ENCODE peak calls at places on chromosomes 1 and 21, in ten cellular contexts. J, K, A, E, D, S, Z, O, G and U are unnamed samples.

GRCh38 chr1:52424757-52425265 is 20.4 kb downstream of the PRPF38A start:
- DNase-seq in S (no peak), G (no peak), J (no peak), D (no peak), O (no peak), E (peak; percentile 12), Z (no peak), A (no peak), K (peak; percentile 25), U (no peak)

GRCh38 chr1:10733967-10734366 is 62.5 kb downstream of the CASZ1 start:
- DNase-seq in S (no peak), G (no peak), Z (no peak), A (no peak), K (no peak), D (no peak), J (no peak), E (peak; percentile 26), O (no peak), U (no peak)

GRCh38 chr1:43067856-43068751 is 104.0 kb downstream of the EBNA1BP2 start:
- DNase-seq in K (no peak), S (no peak), Z (no peak), J (no peak), E (no peak), G (no peak), O (peak; percentile 44), D (peak; percentile 62), A (peak; percentile 17), U (no peak)

GRCh38 chr1:151934048-151934493 is 24.8 kb upstream of the THEM4 start:
- DNase-seq in K (peak; percentile 74), Z (no peak), J (no peak), O (peak; percentile 42), S (peak; percentile 59), E (peak; percentile 63), G (no peak), D (no peak), A (peak; percentile 58), U (no peak)

GRCh38 chr1:16075337-16076002 is 2.0 kb upstream of the FAM131C start:
- DNase-seq in D (peak; percentile 85), E (peak; percentile 62), O (no peak), G (peak; percentile 61), J (no peak), A (no peak), K (peak; percentile 58), S (no peak), Z (peak; percentile 90), U (peak; percentile 41)

GRCh38 chr1:200739499-200740290 is 1.0 kb downstream of the CAMSAP2 start:
- DNase-seq in G (peak; percentile 79), D (no peak), K (peak; percentile 40), O (no peak), E (no peak), A (peak; percentile 13), S (no peak), Z (peak; percentile 94), J (no peak), U (no peak)

GRCh38 chr1:152623203-152623844 is 421 bp upstream of the LCE3A start:
- DNase-seq in S (no peak), A (no peak), E (no peak), D (peak; percentile 54), K (no peak), O (peak; percentile 25), Z (no peak), G (no peak), J (no peak), U (no peak)

GRCh38 chr1:152115344-152115743 is at the start of gene TCHH:
- DNase-seq in E (no peak), D (no peak), A (no peak), O (no peak), K (no peak), J (no peak), S (no peak), Z (no peak), G (no peak), U (no peak)

GRCh38 chr1:151968058-151968457 is 25.6 kb downstream of the S100A10 start:
- DNase-seq in K (peak; percentile 75), E (peak; percentile 60), J (no peak), A (no peak), O (peak; percentile 25), Z (no peak), S (peak; percentile 70), D (no peak), G (no peak), U (no peak)

GRCh38 chr1:53585116-53585515 is 125.9 kb downstream of the DMRTB1 start:
- DNase-seq in O (no peak), K (peak; percentile 93), E (no peak), S (peak; percentile 66), Z (peak; percentile 21), J (no peak), D (no peak), G (no peak), A (no peak), U (no peak)

GRCh38 chr1:58884706-58885661 is 101.1 kb upstream of the JUN start:
- DNase-seq in A (no peak), G (no peak), D (peak; percentile 66), K (peak; percentile 24), Z (no peak), J (no peak), O (no peak), S (no peak), E (no peak), U (no peak)

GRCh38 chr1:39779821-39780220 is 8.7 kb upstream of the OXCT2 start:
- DNase-seq in J (no peak), A (no peak), G (no peak), Z (no peak), D (no peak), E (no peak), K (no peak), S (no peak), O (no peak), U (no peak)

GRCh38 chr1:226920446-226920894 is 19.6 kb upstream of the COQ8A start:
- DNase-seq in O (no peak), E (no peak), K (no peak), J (no peak), Z (peak; percentile 34), D (peak; percentile 70), G (no peak), S (no peak), A (no peak), U (no peak)

GRCh38 chr1:17615959-17616358 is 76.5 kb downstream of the ARHGEF10L start:
- DNase-seq in O (no peak), E (no peak), J (no peak), S (no peak), Z (no peak), D (no peak), K (no peak), G (no peak), A (no peak), U (no peak)

GRCh38 chr1:3345792-3346191 is 108.7 kb upstream of the ARHGEF16 start:
- DNase-seq in A (no peak), K (no peak), D (no peak), O (no peak), G (no peak), J (no peak), E (no peak), S (no peak), Z (no peak), U (no peak)

GRCh38 chr1:235873045-235873444 is 6.3 kb upstream of the LYST start:
- DNase-seq in J (no peak), E (no peak), Z (no peak), A (no peak), O (no peak), K (no peak), D (no peak), G (no peak), S (peak; percentile 45), U (no peak)

GRCh38 chr1:244370060-244370637 is 81.6 kb downstream of the ADSS2 start:
- DNase-seq in Z (no peak), K (no peak), D (no peak), J (no peak), E (no peak), S (no peak), A (no peak), O (no peak), G (no peak), U (no peak)

GRCh38 chr1:20478072-20478660 is 7.8 kb downstream of the CAMK2N1 start:
- DNase-seq in O (no peak), G (no peak), K (no peak), Z (no peak), S (no peak), D (no peak), J (no peak), E (no peak), A (no peak), U (no peak)

DNA sequence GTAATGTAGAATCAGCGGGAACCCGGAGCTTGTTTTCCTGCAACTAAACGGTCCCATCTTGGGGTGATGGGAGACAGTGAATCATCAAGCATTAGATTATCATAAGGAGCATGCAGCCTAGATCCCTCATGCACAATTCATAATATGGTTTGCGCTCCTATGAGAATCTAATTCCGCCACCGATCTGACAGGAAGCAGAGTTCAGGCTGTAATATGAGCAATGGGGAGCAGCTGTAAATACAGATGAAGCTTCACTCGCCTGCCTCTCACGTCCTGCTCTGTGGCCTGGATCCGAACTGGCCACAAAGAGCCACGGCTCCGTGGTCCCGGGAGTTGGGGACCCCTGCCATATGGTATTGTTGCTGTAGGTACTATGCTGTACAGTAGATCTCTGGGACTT is 1.6 kb downstream of the IFI44 start:
- DNase-seq in D (no peak), S (peak; percentile 34), O (no peak), E (no peak), G (no peak), J (peak; percentile 34), K (peak; percentile 51), Z (no peak), A (no peak), U (peak; percentile 56)
- H3K4me3 ChIP-seq in D (peak overlapping the region; percentile 21), S (peak overlapping the region; percentile 58), O (no peak overlapping the region), E (no peak overlapping the region), G (peak overlapping the region; percentile 40), J (peak overlapping the region; percentile 48), K (peak overlapping the region; percentile 25), Z (peak overlapping the region; percentile 45), A (no peak overlapping the region), U (peak overlapping the region; percentile 36)

GRCh38 chr1:107963009-107963408 is 2.0 kb downstream of the VAV3 start:
- DNase-seq in S (no peak), E (no peak), O (no peak), Z (no peak), A (no peak), J (no peak), K (no peak), G (no peak), D (no peak), U (no peak)
- H3K4me3 ChIP-seq in S (peak overlapping the region; percentile 88), E (no peak overlapping the region), O (no peak overlapping the region), Z (no peak overlapping the region), A (no peak overlapping the region), J (no peak overlapping the region), K (no peak overlapping the region), G (no peak overlapping the region), D (no peak overlapping the region), U (no peak overlapping the region)

DNA sequence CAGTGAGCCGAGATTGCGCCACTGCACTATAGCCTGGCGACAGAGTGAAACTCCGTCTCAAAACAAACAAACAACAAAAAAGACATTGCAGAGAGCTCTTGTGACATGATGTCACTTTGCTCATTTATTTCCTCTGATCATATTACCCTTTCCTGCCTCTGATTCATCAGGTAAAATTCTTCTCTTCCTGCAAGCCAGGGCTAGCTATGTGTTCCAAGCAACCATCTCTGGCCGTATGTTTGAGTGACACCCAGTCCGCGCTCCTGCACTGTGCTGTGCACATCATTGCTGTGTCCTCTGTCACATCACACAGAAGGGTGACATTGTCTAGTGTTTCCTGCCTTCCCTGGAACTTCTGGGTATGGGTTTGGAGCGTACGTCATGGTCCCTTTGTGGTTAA is 251.3 kb downstream of the PCP4 start:
- DNase-seq in J (no peak), E (peak; percentile 77), G (no peak), S (no peak), D (no peak), A (no peak), O (no peak), K (no peak), Z (no peak), U (no peak)
- H3K4me3 ChIP-seq in J (no peak overlapping the region), E (no peak overlapping the region), G (no peak overlapping the region), S (no peak overlapping the region), D (no peak overlapping the region), A (no peak overlapping the region), O (no peak overlapping the region), K (no peak overlapping the region), Z (no peak overlapping the region), U (no peak overlapping the region)

GRCh38 chr1:114832057-114832456 is 22.6 kb upstream of the SYCP1 start:
- DNase-seq in K (no peak), S (no peak), J (no peak), G (no peak), Z (no peak), O (no peak), A (no peak), D (no peak), E (no peak), U (no peak)
- H3K4me3 ChIP-seq in K (no peak overlapping the region), S (no peak overlapping the region), J (no peak overlapping the region), G (no peak overlapping the region), Z (no peak overlapping the region), O (no peak overlapping the region), A (no peak overlapping the region), D (no peak overlapping the region), E (no peak overlapping the region), U (no peak overlapping the region)